ENCODE peak calls at places on chromosomes 13 and 19, in seven cellular contexts. Y is NCI-H774; L is stimulated activated CD8-positive, alpha-beta memory T cell treated with anti-CD3 and anti-CD28 coated beads, Interleukin-7, amount 100 ng/mL, for 1 hour; A is cardiac muscle cell; Q is NCI-H524; X is sigmoid colon; B is IMR-90. R is an unnamed sample.

GRCh38 chr19:47097396-47098217 is 16.0 kb downstream of the ZC3H4 start:
- DNase-seq in B (no peak), X (no peak), L (no peak), Q (peak), A (no peak), Y (no peak), R (no peak)

GRCh38 chr19:17982430-17982829 is 15.5 kb downstream of the KCNN1 start:
- DNase-seq in Y (no peak), A (no peak), X (no peak), B (no peak), Q (no peak), L (no peak), R (no peak)

GRCh38 chr19:33194884-33195710 is 967 bp downstream of the LRP3 start:
- DNase-seq in L (no peak), X (no peak), Y (no peak), Q (no peak), A (peak), B (peak), R (no peak)

GRCh38 chr13:48909088-48909389 is 66.7 kb upstream of the FNDC3A start:
- DNase-seq in Y (no peak), L (no peak), Q (no peak), A (no peak), B (no peak), X (peak), R (no peak)

GRCh38 chr13:105118577-105118976 is 1416.9 kb downstream of the EFNB2 start:
- DNase-seq in X (no peak), Q (no peak), L (no peak), Y (no peak), A (no peak), B (no peak), R (no peak)

GRCh38 chr13:28826368-28826767 is 6.2 kb downstream of the MTUS2 start:
- DNase-seq in L (no peak), B (no peak), X (no peak), Q (no peak), Y (no peak), A (no peak), R (no peak)

GRCh38 chr13:89061821-89062220 is 1390.7 kb downstream of the SLITRK5 start:
- DNase-seq in Q (no peak), B (no peak), Y (peak), X (no peak), L (no peak), A (no peak), R (no peak)

GRCh38 chr13:19852766-19853165 is 10.7 kb downstream of the ZMYM5 start:
- DNase-seq in Y (no peak), X (no peak), L (no peak), B (no peak), A (no peak), Q (no peak), R (no peak)

GRCh38 chr13:68056816-68057710 is 826.9 kb upstream of the PCDH9 start:
- DNase-seq in Q (no peak), Y (no peak), X (no peak), L (no peak), B (peak), A (peak), R (no peak)

GRCh38 chr19:10862561-10863106 is 8.7 kb upstream of the CARM1 start:
- DNase-seq in B (no peak), Y (no peak), X (no peak), L (no peak), Q (no peak), A (no peak), R (no peak)

GRCh38 chr19:37981785-37982475 is 74.9 kb downstream of the SIPA1L3 start:
- DNase-seq in A (no peak), Y (no peak), X (no peak), L (no peak), Q (no peak), B (peak), R (no peak)

GRCh38 chr19:30061557-30062330 is 119.7 kb downstream of the URI1 start:
- DNase-seq in B (no peak), Q (no peak), A (no peak), X (no peak), Y (no peak), L (no peak), R (no peak)

GRCh38 chr19:32811151-32811550 is 58.4 kb downstream of the SLC7A9 start:
- DNase-seq in L (no peak), A (no peak), X (no peak), Y (no peak), Q (no peak), B (no peak), R (no peak)

GRCh38 chr19:16325671-16326400 is 1.2 kb downstream of the KLF2 start:
- DNase-seq in A (peak), Y (peak), Q (peak), X (peak), L (no peak), B (no peak), R (peak)

GRCh38 chr13:30125422-30126073 is 181.8 kb downstream of the KATNAL1 start:
- DNase-seq in A (peak), Y (peak), Q (no peak), B (peak), L (no peak), X (peak), R (no peak)

GRCh38 chr19:6260912-6261636 is 18.7 kb downstream of the MLLT1 start:
- DNase-seq in A (no peak), B (peak), Y (no peak), L (no peak), X (no peak), Q (no peak), R (no peak)

GRCh38 chr13:83780201-83780600 is 102.1 kb downstream of the SLITRK1 start:
- DNase-seq in L (no peak), A (peak), Q (no peak), B (peak), X (no peak), Y (no peak), R (no peak)

GRCh38 chr13:73107970-73108369 is 49.2 kb downstream of the KLF5 start:
- DNase-seq in A (no peak), Q (no peak), B (no peak), L (no peak), X (no peak), Y (no peak), R (no peak)

GRCh38 chr13:100089633-100090032 is 740 bp downstream of the PCCA start:
- DNase-seq in Y (no peak), L (no peak), Q (no peak), X (no peak), B (peak), A (peak), R (no peak)

GRCh38 chr13:24228852-24229458 is 68.4 kb downstream of the SPATA13 start:
- DNase-seq in A (peak), B (peak), Q (no peak), X (no peak), L (no peak), Y (no peak), R (no peak)

GRCh38 chr13:69579351-69579750 is 528.3 kb upstream of the ATXN8OS start:
- DNase-seq in B (no peak), A (no peak), X (no peak), Y (no peak), L (no peak), Q (no peak), R (no peak)

GRCh38 chr19:36573948-36574726 is 1.0 kb upstream of the ZNF529 start:
- DNase-seq in Q (no peak), A (peak), Y (no peak), X (no peak), B (peak), L (no peak), R (no peak)

GRCh38 chr19:5006201-5006600 is 37.3 kb downstream of the KDM4B start:
- DNase-seq in A (peak), B (peak), L (no peak), X (no peak), Y (no peak), Q (no peak), R (no peak)

GRCh38 chr19:1157931-1158884 is 15.9 kb downstream of the SBNO2 start:
- DNase-seq in B (no peak), A (no peak), X (no peak), L (no peak), Y (no peak), Q (no peak), R (no peak)

GRCh38 chr13:34156841-34157365 is 339.0 kb downstream of the RFC3 start:
- DNase-seq in Y (peak), A (peak), X (peak), L (no peak), B (peak), Q (peak), R (no peak)

GRCh38 chr13:39048806-39049205 is 10.6 kb downstream of the NHLRC3 start:
- DNase-seq in B (no peak), X (no peak), L (no peak), Q (no peak), A (no peak), Y (no peak), R (no peak)

GRCh38 chr13:67402546-67402945 is 172.4 kb upstream of the PCDH9 start:
- DNase-seq in A (no peak), Q (no peak), B (no peak), Y (no peak), X (no peak), L (no peak), R (no peak)

R was measured in stimulated activated CD4-positive, alpha-beta T cell treated with anti-CD3 and anti-CD28 coated beads, TNF-alpha, amount 100 ng/mL, for 1 hour.